ENCODE peak calls at places on chromosomes 16 and 17, in eight cellular contexts. W is A549, H is K562, J is HCT116, O is Panc1, C is GM12878, K is SK-N-SH, A is HepG2. P is an unnamed sample. For H3K4me1, the result is how much of the 10 kb centered on the place peaks cover.

GRCh38 chr16:71504901-71505300 is 15.8 kb upstream of the ZNF19 start:
- DNase-seq in W (no peak), H (no peak), J (no peak), O (no peak), C (no peak), K (no peak), A (no peak), P (no peak)

GRCh38 chr17:68763551-68763950 is 162.4 kb upstream of the FAM20A start:
- DNase-seq in W (no peak), H (no peak), J (no peak), O (no peak), C (no peak), K (no peak), A (no peak), P (no peak)

GRCh38 chr17:74287203-74287602 is 13.2 kb downstream of the DNAI2 start:
- DNase-seq in W (no peak), H (no peak), J (no peak), O (no peak), C (no peak), K (no peak), A (no peak), P (no peak)

GRCh38 chr17:78032166-78032565 is 73.7 kb downstream of the TNRC6C start:
- DNase-seq in W (no peak), H (peak), J (no peak), O (no peak), C (no peak), K (no peak), A (no peak), P (no peak)

GRCh38 chr16:11292076-11292748 is 11.1 kb upstream of the PRM1 start:
- DNase-seq in W (no peak), H (no peak), J (no peak), O (no peak), C (no peak), K (no peak), A (no peak), P (no peak)

GRCh38 chr17:27783951-27784350 is 16.4 kb downstream of the NOS2 start:
- DNase-seq in W (no peak), H (no peak), J (no peak), O (no peak), C (no peak), K (no peak), A (no peak), P (no peak)

GRCh38 chr17:77831497-77832179 is 126.9 kb upstream of the TNRC6C start:
- DNase-seq in W (no peak), H (no peak), J (no peak), O (no peak), C (no peak), K (peak), A (no peak), P (no peak)

GRCh38 chr17:54172654-54173316 is 350.1 kb downstream of the KIF2B start:
- DNase-seq in W (peak), H (no peak), J (no peak), O (no peak), C (no peak), K (no peak), A (peak), P (peak)

GRCh38 chr17:7262192-7263070 is at the start of gene CLDN7:
- DNase-seq in W (no peak), H (no peak), J (peak), O (no peak), C (no peak), K (peak), A (no peak), P (peak)

GRCh38 chr17:55577687-55578086 is 66.4 kb upstream of the SMIM36 start:
- DNase-seq in W (no peak), H (no peak), J (no peak), O (no peak), C (no peak), K (no peak), A (no peak), P (no peak)

DNA sequence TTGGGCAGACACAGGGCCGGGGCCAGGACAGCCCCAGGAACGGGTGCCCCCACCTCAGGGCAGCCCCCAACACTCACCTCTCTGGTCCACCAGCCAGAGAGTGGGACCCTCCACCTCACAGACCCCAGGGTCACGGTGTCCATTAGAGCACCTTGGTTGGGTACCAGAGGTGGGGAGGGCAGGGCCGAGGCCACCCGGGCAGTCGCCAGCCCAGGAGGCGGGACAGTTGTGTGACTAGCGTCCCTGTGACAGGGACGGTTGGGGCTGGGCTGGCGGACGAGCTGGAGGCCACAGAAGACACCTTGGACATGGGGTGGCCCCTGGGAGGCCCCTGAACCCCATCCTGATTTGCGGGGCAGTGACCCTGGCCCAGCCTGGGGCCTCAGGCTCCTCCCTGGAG is 11.7 kb upstream of the C1QTNF8 start:
- DNase-seq in W (no peak), H (no peak), J (no peak), O (no peak), C (no peak), K (no peak), A (no peak), P (no peak)
- H3K4me1 ChIP-seq in W (under half), H (half or more), J (under half), O (under half), C (under half), K (under half), A (under half), P (under half)

DNA sequence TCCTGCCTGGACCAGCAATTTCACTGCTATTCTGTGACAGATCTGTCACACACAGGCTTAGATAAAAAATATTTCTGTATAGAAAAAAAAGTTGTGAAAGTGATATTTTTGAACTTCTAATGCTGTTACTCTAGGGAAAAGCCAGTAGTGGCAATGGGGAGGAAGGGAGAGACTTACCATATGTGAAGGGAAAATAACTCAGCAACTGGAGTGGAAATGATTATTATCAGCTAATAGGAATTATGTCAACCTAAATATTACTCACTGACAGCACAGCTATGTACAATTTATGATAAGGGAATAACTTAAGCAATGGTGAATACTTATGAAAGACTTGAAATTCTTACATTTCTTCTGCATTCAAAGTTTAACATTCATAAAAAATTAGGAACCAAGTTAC is 134.8 kb upstream of the NETO2 start:
- DNase-seq in W (no peak), H (no peak), J (no peak), O (no peak), C (no peak), K (peak), A (no peak), P (no peak)
- TF ChIP-seq REST in W (no peak), H (no peak), J (no peak), O (no peak), C (no peak), K (no peak), A (no peak), P (no peak)

DNA sequence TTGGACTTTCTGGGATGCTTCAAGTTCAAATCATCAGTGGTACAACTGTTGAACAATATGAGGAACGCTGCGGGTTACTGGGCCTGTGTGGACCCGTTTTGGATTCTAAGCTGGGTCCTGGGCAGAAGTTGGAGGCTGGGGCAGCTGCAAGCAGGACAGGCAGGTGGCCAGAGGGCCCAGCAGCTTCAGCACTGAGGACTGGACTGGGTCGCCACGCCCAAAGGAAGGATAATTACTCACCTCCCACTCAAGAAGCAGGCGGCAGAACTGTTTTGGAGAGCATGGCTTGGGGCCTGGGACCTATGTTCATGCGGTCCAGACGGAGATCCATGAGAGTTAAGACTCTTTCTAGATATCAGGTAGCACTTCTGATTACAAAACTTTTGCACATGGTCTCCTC is 1.5 kb upstream of the ZNHIT3 start:
- DNase-seq in W (no peak), H (no peak), J (no peak), O (no peak), C (no peak), K (no peak), A (no peak), P (no peak)
- H3K4me1 ChIP-seq in W (under half), H (under half), J (under half), O (under half), C (under half), K (under half), A (under half), P (under half)

GRCh38 chr17:42526031-42526444 is 10.0 kb upstream of the NAGLU start:
- DNase-seq in W (peak), H (no peak), J (no peak), O (no peak), C (no peak), K (no peak), A (no peak), P (no peak)
- TF ChIP-seq REST in W (no peak), H (no peak), J (no peak), O (no peak), C (no peak), K (no peak), A (no peak), P (no peak)

GRCh38 chr17:151004-151403 is 13.6 kb downstream of the SCGB1C2 start:
- DNase-seq in W (no peak), H (no peak), J (no peak), O (no peak), C (no peak), K (no peak), A (peak), P (no peak)

GRCh38 chr17:153851-154250 is 16.5 kb downstream of the SCGB1C2 start:
- DNase-seq in W (no peak), H (no peak), J (no peak), O (no peak), C (no peak), K (no peak), A (no peak), P (no peak)

GRCh38 chr17:152860-153420 is 15.6 kb downstream of the SCGB1C2 start:
- DNase-seq in W (no peak), H (no peak), J (no peak), O (no peak), C (no peak), K (no peak), A (no peak), P (no peak)

GRCh38 chr17:149897-150575 is 12.7 kb downstream of the SCGB1C2 start:
- DNase-seq in W (no peak), H (no peak), J (no peak), O (no peak), C (no peak), K (no peak), A (no peak), P (no peak)

DNA sequence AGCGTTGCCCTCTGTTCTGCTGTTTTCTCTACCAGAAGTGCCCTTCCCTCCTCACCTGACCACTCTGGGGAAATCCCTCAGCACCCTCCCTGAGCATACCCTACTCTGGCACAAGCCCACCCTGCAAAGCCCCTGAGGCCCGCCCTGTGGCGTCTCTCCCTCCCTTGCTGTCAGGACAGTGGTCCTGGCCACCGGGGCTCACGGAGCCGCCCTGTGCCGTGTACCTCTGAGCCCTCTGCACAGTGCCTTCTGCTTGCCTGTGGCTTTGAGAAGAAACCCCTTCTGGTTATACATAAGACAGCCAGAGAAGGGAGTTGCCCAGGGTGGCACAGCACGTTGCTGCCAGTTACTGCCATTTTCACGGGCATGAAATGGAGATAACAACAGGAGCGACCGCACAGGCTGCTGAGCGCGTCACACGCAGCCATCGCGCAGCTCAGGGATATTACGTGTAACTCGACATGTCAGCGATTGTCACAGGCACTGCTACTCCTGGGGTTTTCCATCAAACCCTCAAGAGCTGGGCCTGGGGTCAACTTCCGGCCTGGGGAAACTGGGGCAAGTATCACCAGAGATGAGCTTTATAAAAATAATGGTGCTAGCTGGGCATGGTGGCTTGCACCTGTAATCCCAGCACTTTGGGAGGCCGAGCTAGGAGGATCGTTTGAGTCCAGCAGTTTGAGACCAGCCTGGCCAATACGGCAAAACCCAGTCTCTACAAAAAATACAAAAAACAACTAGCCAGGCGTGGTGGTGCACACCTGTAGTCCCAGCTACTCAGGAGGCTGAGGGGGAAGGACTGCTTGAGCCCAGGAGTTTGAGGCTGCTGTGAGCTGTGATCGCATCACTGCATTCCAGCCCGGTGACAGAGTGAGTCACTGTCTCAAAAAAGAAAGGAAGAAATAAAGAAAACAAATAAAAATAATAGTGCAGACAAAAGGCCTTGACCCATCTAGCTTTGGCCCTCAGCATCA is 14.8 kb downstream of the SCGB1C2 start:
- DNase-seq in W (peak), H (no peak), J (no peak), O (no peak), C (no peak), K (no peak), A (no peak), P (no peak)
- H3K4me1 ChIP-seq in W (under half), H (under half), J (under half), O (under half), C (under half), K (under half), A (under half), P (under half)